ENCODE peak calls at places on chromosomes 16 and 17, in nine cellular contexts. P is thoracic aorta; A is uterus; Y is GM23248; H is psoas muscle; C is tibial nerve; X is CD8-positive, alpha-beta T cell; L is vagina; Z is esophagus muscularis mucosa. M is an unnamed sample.

GRCh38 chr16:48067388-48067787 is 88.4 kb downstream of the ABCC12 start:
- DNase-seq in P (no peak), A (no peak), Y (no peak), H (no peak), C (no peak), X (no peak), L (no peak), Z (no peak), M (no peak)

GRCh38 chr17:9473716-9474115 is 101.9 kb downstream of the STX8 start:
- DNase-seq in P (no peak), A (no peak), Y (peak; percentile 78), H (no peak), C (no peak), X (no peak), L (no peak), Z (peak; percentile 66), M (no peak)

GRCh38 chr17:36592316-36592710 is 634 bp downstream of the DHRS11 start:
- DNase-seq in P (no peak), A (no peak), Y (peak; percentile 62), H (peak; percentile 58), C (no peak), X (peak; percentile 9), L (no peak), Z (no peak), M (no peak)

GRCh38 chr16:21683184-21683583 is 19.4 kb downstream of the OTOA start:
- DNase-seq in P (no peak), A (no peak), Y (no peak), H (no peak), C (no peak), X (no peak), L (no peak), Z (no peak), M (no peak)

GRCh38 chr17:51653902-51654301 is 393.6 kb downstream of the UTP18 start:
- DNase-seq in P (no peak), A (no peak), Y (no peak), H (no peak), C (no peak), X (no peak), L (no peak), Z (no peak), M (no peak)

GRCh38 chr16:67327774-67328173 is 1.2 kb downstream of the LRRC36 start:
- DNase-seq in P (no peak), A (no peak), Y (no peak), H (no peak), C (no peak), X (no peak), L (no peak), Z (peak; percentile 53), M (no peak)

GRCh38 chr17:7833795-7834553 is at the start of gene KDM6B:
- DNase-seq in P (peak; percentile 88), A (peak; percentile 92), Y (peak; percentile 98), H (peak; percentile 96), C (peak; percentile 92), X (peak; percentile 87), L (no peak), Z (peak; percentile 98), M (peak; percentile 61)

GRCh38 chr17:46949291-46950174 is 26.6 kb downstream of the GOSR2 start:
- DNase-seq in P (no peak), A (no peak), Y (peak; percentile 66), H (no peak), C (no peak), X (no peak), L (no peak), Z (no peak), M (no peak)

GRCh38 chr17:55811536-55811935 is 60.7 kb downstream of the PCTP start:
- DNase-seq in P (no peak), A (no peak), Y (no peak), H (peak; percentile 63), C (no peak), X (no peak), L (no peak), Z (no peak), M (no peak)

GRCh38 chr17:27244481-27245223 is 49.3 kb upstream of the WSB1 start:
- DNase-seq in P (peak; percentile 48), A (peak; percentile 84), Y (peak; percentile 94), H (peak; percentile 87), C (peak; percentile 41), X (no peak), L (no peak), Z (no peak), M (no peak)

GRCh38 chr16:58727796-58728568 is 6.1 kb downstream of the GOT2 start:
- DNase-seq in P (no peak), A (no peak), Y (no peak), H (no peak), C (no peak), X (no peak), L (no peak), Z (no peak), M (no peak)

GRCh38 chr16:84058664-84059063 is 16.1 kb upstream of the SLC38A8 start:
- DNase-seq in P (no peak), A (no peak), Y (no peak), H (peak; percentile 38), C (no peak), X (no peak), L (no peak), Z (no peak), M (no peak)

GRCh38 chr16:1580256-1580655 is 31.6 kb downstream of the IFT140 start:
- DNase-seq in P (no peak), A (no peak), Y (no peak), H (no peak), C (no peak), X (no peak), L (no peak), Z (no peak), M (no peak)

GRCh38 chr16:89742948-89743347 is 21.6 kb downstream of the ZNF276 start:
- DNase-seq in P (no peak), A (no peak), Y (no peak), H (no peak), C (no peak), X (no peak), L (no peak), Z (no peak), M (no peak)

GRCh38 chr16:56372938-56373337 is 52.4 kb downstream of the AMFR start:
- DNase-seq in P (no peak), A (no peak), Y (no peak), H (no peak), C (no peak), X (no peak), L (no peak), Z (no peak), M (no peak)

GRCh38 chr17:40168262-40168832 is 8.9 kb upstream of the RAPGEFL1 start:
- DNase-seq in P (no peak), A (no peak), Y (peak; percentile 81), H (no peak), C (no peak), X (peak; percentile 29), L (no peak), Z (no peak), M (no peak)

GRCh38 chr16:2838928-2839327 is 8.8 kb downstream of the ZG16B start:
- DNase-seq in P (no peak), A (peak; percentile 32), Y (peak; percentile 94), H (peak; percentile 75), C (no peak), X (peak; percentile 67), L (no peak), Z (no peak), M (peak; percentile 82)

GRCh38 chr17:46262271-46262670 is 32.7 kb upstream of the LRRC37A start:
- DNase-seq in P (no peak), A (no peak), Y (no peak), H (no peak), C (no peak), X (no peak), L (no peak), Z (no peak), M (no peak)

DNA sequence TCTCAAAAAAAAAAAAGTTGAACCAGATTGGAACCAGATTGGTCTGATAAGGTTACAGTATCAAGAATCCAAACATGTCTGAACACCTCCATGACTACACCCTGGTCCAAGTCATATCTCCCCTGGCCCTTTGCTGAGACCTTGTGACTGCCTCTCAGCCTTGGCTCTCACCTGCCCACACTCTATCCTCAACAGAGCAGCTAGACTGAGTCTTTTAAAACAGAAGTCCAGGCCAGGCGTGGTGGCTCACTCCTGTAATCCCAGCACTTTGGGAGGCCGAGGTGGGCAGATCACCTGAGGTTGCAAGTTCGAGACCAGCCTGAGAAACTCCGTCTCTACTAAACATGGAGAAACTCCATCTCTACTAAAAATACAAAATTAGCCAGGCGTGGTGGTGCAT is 91.7 kb downstream of the AIPL1 start:
- DNase-seq in P (no peak), A (no peak), Y (no peak), H (no peak), C (no peak), X (no peak), L (peak; percentile 52), Z (peak; percentile 70), M (no peak)
- H3K27ac ChIP-seq in P (no peak overlapping the region), A (no peak overlapping the region), Y (no peak overlapping the region), H (no peak overlapping the region), C (no peak overlapping the region), X (no peak overlapping the region), L (no peak overlapping the region), Z (no peak overlapping the region), M (no peak overlapping the region)

GRCh38 chr17:29713626-29714025 is 90.9 kb upstream of the CORO6 start:
- DNase-seq in P (no peak), A (no peak), Y (no peak), H (no peak), C (no peak), X (no peak), L (no peak), Z (peak; percentile 45), M (no peak)

GRCh38 chr17:29714146-29714545 is 91.4 kb upstream of the CORO6 start:
- DNase-seq in P (no peak), A (no peak), Y (peak; percentile 13), H (no peak), C (no peak), X (no peak), L (no peak), Z (no peak), M (no peak)

GRCh38 chr17:29711588-29712385 is 89.1 kb upstream of the CORO6 start:
- DNase-seq in P (no peak), A (no peak), Y (no peak), H (no peak), C (no peak), X (no peak), L (no peak), Z (peak; percentile 53), M (no peak)

GRCh38 chr17:29710891-29711418 is 88.2 kb upstream of the CORO6 start:
- DNase-seq in P (no peak), A (no peak), Y (peak; percentile 96), H (no peak), C (no peak), X (no peak), L (no peak), Z (peak; percentile 81), M (no peak)

GRCh38 chr17:29712677-29713076 is 90.0 kb upstream of the CORO6 start:
- DNase-seq in P (no peak), A (no peak), Y (no peak), H (no peak), C (no peak), X (no peak), L (no peak), Z (peak; percentile 57), M (no peak)
- H3K27ac ChIP-seq in P (no peak overlapping the region), A (no peak overlapping the region), Y (no peak overlapping the region), H (peak overlapping the region; percentile 80), C (peak overlapping the region; percentile 65), X (no peak overlapping the region), L (peak overlapping the region; percentile 55), Z (peak overlapping the region; percentile 69), M (no peak overlapping the region)

GRCh38 chr17:75079023-75079373 is 8.8 kb upstream of the SLC16A5 start:
- DNase-seq in P (no peak), A (no peak), Y (no peak), H (no peak), C (no peak), X (no peak), L (no peak), Z (no peak), M (no peak)
- H3K27ac ChIP-seq in P (peak overlapping the region; percentile 82), A (no peak overlapping the region), Y (peak overlapping the region; percentile 77), H (no peak overlapping the region), C (peak overlapping the region; percentile 72), X (no peak overlapping the region), L (no peak overlapping the region), Z (no peak overlapping the region), M (no peak overlapping the region)

GRCh38 chr17:72661093-72661944 is 431.2 kb downstream of the SLC39A11 start:
- DNase-seq in P (no peak), A (no peak), Y (no peak), H (no peak), C (no peak), X (no peak), L (no peak), Z (no peak), M (peak; percentile 54)
- H3K27ac ChIP-seq in P (no peak overlapping the region), A (no peak overlapping the region), Y (no peak overlapping the region), H (no peak overlapping the region), C (peak overlapping the region; percentile 25), X (no peak overlapping the region), L (no peak overlapping the region), Z (no peak overlapping the region), M (no peak overlapping the region)

M was measured in substantia nigra.